ENCODE peak calls at places on chromosomes 4 and X, in five cellular contexts. N is foreskin keratinocyte; O is dorsolateral prefrontal cortex; J is CD4-positive, CD25-positive, alpha-beta regulatory T cell; K is substantia nigra. P is an unnamed sample.

GRCh38 chr4:141347738-141348524 is 127.2 kb downstream of the ZNF330 start:
- DNase-seq in N (no peak), O (no peak), J (no peak), K (no peak), P (no peak)

GRCh38 chrX:17547658-17548057 is 172.7 kb downstream of the NHS start:
- DNase-seq in N (peak; percentile 98), O (no peak), J (no peak), K (no peak), P (no peak)

GRCh38 chr4:73776363-73776762 is 36.0 kb downstream of the CXCL8 start:
- DNase-seq in N (peak; percentile 23), O (no peak), J (no peak), K (no peak), P (no peak)

GRCh38 chrX:85590638-85591037 is 211.2 kb upstream of the POF1B start:
- DNase-seq in N (peak; percentile 72), O (no peak), J (no peak), K (no peak), P (no peak)

GRCh38 chr4:145739840-145740239 is 59.9 kb downstream of the C4orf51 start:
- DNase-seq in N (no peak), O (no peak), J (no peak), K (no peak), P (no peak)

GRCh38 chrX:42131856-42132255 is 208.5 kb upstream of the CASK start:
- DNase-seq in N (no peak), O (no peak), J (no peak), K (no peak), P (no peak)

GRCh38 chr4:169630069-169630468 is 9.7 kb downstream of the CLCN3 start:
- DNase-seq in N (no peak), O (no peak), J (no peak), K (no peak), P (no peak)

GRCh38 chrX:112359906-112360305 is 277.3 kb upstream of the TRPC5 start:
- DNase-seq in N (no peak), O (no peak), J (no peak), K (no peak), P (no peak)

GRCh38 chrX:47991263-47992092 is 12.3 kb downstream of the ZNF182 start:
- DNase-seq in N (peak; percentile 81), O (no peak), J (no peak), K (no peak), P (no peak)

GRCh38 chr4:96145671-96146070 is 305.8 kb downstream of the PDHA2 start:
- DNase-seq in N (no peak), O (no peak), J (no peak), K (no peak), P (no peak)

GRCh38 chr4:106854970-106855369 is 181.1 kb downstream of the DKK2 start:
- DNase-seq in N (no peak), O (no peak), J (no peak), K (no peak), P (no peak)

GRCh38 chr4:153115322-153116100 is 88.7 kb upstream of the TRIM2 start:
- DNase-seq in N (peak; percentile 82), O (no peak), J (peak; percentile 83), K (no peak), P (no peak)

GRCh38 chr4:186144596-186145569 is 40.4 kb downstream of the FAM149A start:
- DNase-seq in N (peak; percentile 31), O (no peak), J (no peak), K (peak; percentile 46), P (peak; percentile 17)

GRCh38 chr4:10655968-10656367 is 28.6 kb downstream of the CLNK start:
- DNase-seq in N (peak; percentile 58), O (no peak), J (no peak), K (no peak), P (no peak)

GRCh38 chr4:165874799-165875371 is 1.8 kb downstream of the TLL1 start:
- DNase-seq in N (peak; percentile 51), O (no peak), J (no peak), K (peak; percentile 5), P (no peak)
- H3K27ac ChIP-seq in N (peak overlapping the region; percentile 34), O (no peak overlapping the region), J (no peak overlapping the region), K (no peak overlapping the region), P (no peak overlapping the region)

GRCh38 chr4:86595426-86595805 is 1.3 kb downstream of the PTPN13 start:
- DNase-seq in N (no peak), O (no peak), J (no peak), K (no peak), P (no peak)

GRCh38 chr4:86596802-86597201 is 2.7 kb downstream of the PTPN13 start:
- DNase-seq in N (no peak), O (no peak), J (no peak), K (no peak), P (no peak)

GRCh38 chr4:86593726-86594558 is at the start of gene PTPN13:
- DNase-seq in N (peak; percentile 98), O (peak; percentile 100), J (no peak), K (peak; percentile 100), P (peak; percentile 97)

GRCh38 chr4:86594559-86595425 is 677 bp downstream of the PTPN13 start:
- DNase-seq in N (peak; percentile 61), O (peak; percentile 49), J (no peak), K (peak; percentile 53), P (peak; percentile 39)

GRCh38 chr4:86592553-86593249 is 1.4 kb upstream of the PTPN13 start:
- DNase-seq in N (peak; percentile 75), O (no peak), J (no peak), K (no peak), P (no peak)
- H3K27ac ChIP-seq in N (peak overlapping the region; percentile 58), O (peak overlapping the region; percentile 85), J (no peak overlapping the region), K (no peak overlapping the region), P (peak overlapping the region; percentile 41)

DNA sequence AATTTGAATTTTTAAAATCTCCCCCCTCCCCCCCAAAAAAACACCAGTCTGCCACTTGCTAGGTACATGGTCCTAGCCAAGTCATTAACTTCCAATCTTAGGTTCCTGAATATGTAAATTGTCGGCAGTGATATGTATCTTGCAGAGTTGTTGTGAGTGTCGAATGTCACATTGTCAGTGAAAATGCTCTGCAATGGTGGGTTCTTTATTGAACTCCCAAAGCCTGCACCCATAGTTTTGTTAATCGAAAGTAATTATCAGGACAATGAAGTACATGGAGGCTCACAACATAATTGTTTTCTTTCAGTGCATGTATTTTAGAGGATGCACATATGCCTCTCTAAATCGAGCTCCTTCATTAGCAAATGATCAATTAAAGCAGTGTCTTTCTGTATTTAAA is 185.6 kb upstream of the S100G start:
- DNase-seq in N (no peak), O (no peak), J (no peak), K (no peak), P (no peak)
- H3K27ac ChIP-seq in N (no peak overlapping the region), O (no peak overlapping the region), J (no peak overlapping the region), K (no peak overlapping the region), P (no peak overlapping the region)

GRCh38 chrX:33195698-33196097 is 15.7 kb downstream of the DMD start:
- DNase-seq in N (no peak), O (no peak), J (no peak), K (no peak), P (no peak)

GRCh38 chrX:33198561-33199279 is 12.6 kb downstream of the DMD start:
- DNase-seq in N (peak; percentile 40), O (no peak), J (no peak), K (no peak), P (no peak)

GRCh38 chrX:33190016-33190415 is 21.3 kb downstream of the DMD start:
- DNase-seq in N (no peak), O (no peak), J (no peak), K (no peak), P (no peak)

GRCh38 chrX:33194876-33195433 is 16.4 kb downstream of the DMD start:
- DNase-seq in N (no peak), O (no peak), J (no peak), K (no peak), P (no peak)

GRCh38 chrX:33194289-33194688 is 17.1 kb downstream of the DMD start:
- DNase-seq in N (no peak), O (no peak), J (no peak), K (no peak), P (no peak)
- H3K27ac ChIP-seq in N (no peak overlapping the region), O (no peak overlapping the region), J (no peak overlapping the region), K (no peak overlapping the region), P (no peak overlapping the region)

DNA sequence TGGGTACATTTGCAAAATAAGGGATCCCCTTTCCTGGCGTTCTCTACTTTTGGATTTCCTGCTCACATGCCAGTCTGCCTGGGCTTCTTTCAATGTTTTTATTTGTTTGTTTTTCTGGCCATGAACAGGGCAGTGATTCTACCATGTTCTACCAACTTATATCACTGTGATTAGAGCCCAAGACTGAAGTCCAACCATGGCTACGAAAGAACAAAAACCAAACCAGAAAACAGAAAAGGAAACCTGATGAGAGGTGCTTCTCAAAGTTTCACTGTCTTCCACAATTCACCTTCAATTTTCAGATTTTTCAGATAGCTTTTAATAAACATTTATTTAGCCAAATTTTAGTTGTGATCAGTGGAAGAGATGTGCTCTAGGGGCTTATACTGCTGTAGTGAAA is 187.6 kb upstream of the TACR3 start:
- DNase-seq in N (no peak), O (no peak), J (no peak), K (no peak), P (no peak)
- H3K27ac ChIP-seq in N (no peak overlapping the region), O (no peak overlapping the region), J (no peak overlapping the region), K (no peak overlapping the region), P (no peak overlapping the region)

GRCh38 chr4:128661529-128661928 is 148.0 kb upstream of the JADE1 start:
- DNase-seq in N (no peak), O (no peak), J (no peak), K (no peak), P (no peak)

GRCh38 chr4:128660361-128660964 is 149.0 kb upstream of the JADE1 start:
- DNase-seq in N (no peak), O (no peak), J (no peak), K (no peak), P (no peak)

GRCh38 chr4:128654465-128654864 is 155.0 kb upstream of the JADE1 start:
- DNase-seq in N (no peak), O (no peak), J (no peak), K (no peak), P (no peak)

GRCh38 chr4:128657638-128658037 is 151.9 kb upstream of the JADE1 start:
- DNase-seq in N (no peak), O (no peak), J (no peak), K (no peak), P (no peak)

DNA sequence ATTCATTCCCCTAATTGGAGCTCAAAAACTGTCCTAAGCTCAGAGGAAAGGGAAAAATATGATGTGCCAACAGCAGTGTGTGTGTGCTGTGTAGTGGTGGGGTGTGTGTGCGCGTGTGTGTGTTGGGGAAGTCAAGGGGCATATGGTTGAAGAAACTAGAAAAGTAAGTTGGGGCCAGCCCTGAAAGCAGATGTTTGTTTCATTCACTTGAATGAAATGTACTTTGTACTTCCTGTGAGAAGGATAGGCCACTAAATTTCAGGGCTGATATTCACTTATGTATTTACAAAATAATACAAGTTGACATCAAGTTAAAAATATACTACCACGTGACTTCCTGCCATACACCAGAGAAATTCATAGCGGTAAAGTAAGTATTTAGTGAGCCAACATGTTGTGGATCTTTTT is 151.3 kb upstream of the JADE1 start:
- DNase-seq in N (no peak), O (no peak), J (no peak), K (no peak), P (no peak)
- H3K27ac ChIP-seq in N (no peak overlapping the region), O (no peak overlapping the region), J (no peak overlapping the region), K (no peak overlapping the region), P (no peak overlapping the region)

GRCh38 chr4:179124419-179124818 is 1682.2 kb upstream of the AGA start:
- DNase-seq in N (no peak), O (no peak), J (no peak), K (no peak), P (no peak)
- H3K27ac ChIP-seq in N (no peak overlapping the region), O (no peak overlapping the region), J (no peak overlapping the region), K (no peak overlapping the region), P (no peak overlapping the region)

P was measured in caudate nucleus.